ENCODE peak calls at places on chromosomes 3 and 15, in nine cellular contexts. One of them, this sample, is unnamed.

GRCh38 chr3:150300376-150300775 is 107.7 kb upstream of the TSC22D2 start:
- DNase-seq in transverse colon: no peak
- DNase-seq in psoas muscle: no peak
- DNase-seq in neural progenitor cell: no peak
- DNase-seq in ovary: no peak
- DNase-seq in esophagus muscularis mucosa: no peak
- DNase-seq in CD14-positive monocyte: no peak
- DNase-seq in heart left ventricle: no peak
- DNase-seq in foreskin fibroblast: peak; percentile 67
- DNase-seq in this sample: no peak

GRCh38 chr3:168974628-168975403 is 688.7 kb downstream of the MECOM start:
- DNase-seq in transverse colon: no peak
- DNase-seq in psoas muscle: no peak
- DNase-seq in neural progenitor cell: no peak
- DNase-seq in ovary: no peak
- DNase-seq in esophagus muscularis mucosa: no peak
- DNase-seq in CD14-positive monocyte: no peak
- DNase-seq in heart left ventricle: no peak
- DNase-seq in foreskin fibroblast: no peak
- DNase-seq in this sample: no peak

GRCh38 chr3:48418140-48418539 is 11.7 kb downstream of the PLXNB1 start:
- DNase-seq in transverse colon: no peak
- DNase-seq in psoas muscle: peak; percentile 19
- DNase-seq in neural progenitor cell: no peak
- DNase-seq in ovary: no peak
- DNase-seq in esophagus muscularis mucosa: no peak
- DNase-seq in CD14-positive monocyte: no peak
- DNase-seq in heart left ventricle: no peak
- DNase-seq in foreskin fibroblast: no peak
- DNase-seq in this sample: no peak

GRCh38 chr3:15630646-15631350 is 29.3 kb downstream of the BTD start:
- DNase-seq in transverse colon: no peak
- DNase-seq in psoas muscle: no peak
- DNase-seq in neural progenitor cell: no peak
- DNase-seq in ovary: no peak
- DNase-seq in esophagus muscularis mucosa: no peak
- DNase-seq in CD14-positive monocyte: no peak
- DNase-seq in heart left ventricle: no peak
- DNase-seq in foreskin fibroblast: peak; percentile 87
- DNase-seq in this sample: no peak

GRCh38 chr3:89586256-89586655 is 478.8 kb downstream of the EPHA3 start:
- DNase-seq in transverse colon: no peak
- DNase-seq in psoas muscle: no peak
- DNase-seq in neural progenitor cell: no peak
- DNase-seq in ovary: no peak
- DNase-seq in esophagus muscularis mucosa: no peak
- DNase-seq in CD14-positive monocyte: no peak
- DNase-seq in heart left ventricle: no peak
- DNase-seq in foreskin fibroblast: peak; percentile 16
- DNase-seq in this sample: no peak

GRCh38 chr15:92906563-92907081 is 6.5 kb downstream of the CHD2 start:
- DNase-seq in transverse colon: no peak
- DNase-seq in psoas muscle: no peak
- DNase-seq in neural progenitor cell: no peak
- DNase-seq in ovary: no peak
- DNase-seq in esophagus muscularis mucosa: no peak
- DNase-seq in CD14-positive monocyte: no peak
- DNase-seq in heart left ventricle: no peak
- DNase-seq in foreskin fibroblast: peak; percentile 41
- DNase-seq in this sample: no peak

GRCh38 chr3:188187055-188187454 is 33.1 kb downstream of the LPP start:
- DNase-seq in transverse colon: no peak
- DNase-seq in psoas muscle: no peak
- DNase-seq in neural progenitor cell: no peak
- DNase-seq in ovary: no peak
- DNase-seq in esophagus muscularis mucosa: no peak
- DNase-seq in CD14-positive monocyte: peak; percentile 54
- DNase-seq in heart left ventricle: no peak
- DNase-seq in foreskin fibroblast: no peak
- DNase-seq in this sample: no peak

GRCh38 chr3:62149962-62150361 is 223.4 kb downstream of the FEZF2 start:
- DNase-seq in transverse colon: no peak
- DNase-seq in psoas muscle: peak; percentile 79
- DNase-seq in neural progenitor cell: no peak
- DNase-seq in ovary: no peak
- DNase-seq in esophagus muscularis mucosa: no peak
- DNase-seq in CD14-positive monocyte: no peak
- DNase-seq in heart left ventricle: no peak
- DNase-seq in foreskin fibroblast: peak; percentile 88
- DNase-seq in this sample: no peak

GRCh38 chr3:14663396-14663795 is 11.5 kb upstream of the C3orf20 start:
- DNase-seq in transverse colon: no peak
- DNase-seq in psoas muscle: no peak
- DNase-seq in neural progenitor cell: no peak
- DNase-seq in ovary: no peak
- DNase-seq in esophagus muscularis mucosa: no peak
- DNase-seq in CD14-positive monocyte: no peak
- DNase-seq in heart left ventricle: no peak
- DNase-seq in foreskin fibroblast: no peak
- DNase-seq in this sample: no peak

GRCh38 chr3:16866447-16867025 is 18.2 kb upstream of the PLCL2 start:
- DNase-seq in transverse colon: no peak
- DNase-seq in psoas muscle: no peak
- DNase-seq in neural progenitor cell: no peak
- DNase-seq in ovary: no peak
- DNase-seq in esophagus muscularis mucosa: no peak
- DNase-seq in CD14-positive monocyte: no peak
- DNase-seq in heart left ventricle: no peak
- DNase-seq in foreskin fibroblast: peak; percentile 35
- DNase-seq in this sample: no peak

GRCh38 chr3:7410782-7411181 is 549.9 kb downstream of the GRM7 start:
- DNase-seq in transverse colon: no peak
- DNase-seq in psoas muscle: no peak
- DNase-seq in neural progenitor cell: no peak
- DNase-seq in ovary: no peak
- DNase-seq in esophagus muscularis mucosa: no peak
- DNase-seq in CD14-positive monocyte: no peak
- DNase-seq in heart left ventricle: no peak
- DNase-seq in foreskin fibroblast: no peak
- DNase-seq in this sample: no peak

GRCh38 chr3:177676947-177677587 is 479.8 kb upstream of the TBL1XR1 start:
- DNase-seq in transverse colon: peak; percentile 14
- DNase-seq in psoas muscle: no peak
- DNase-seq in neural progenitor cell: peak; percentile 17
- DNase-seq in ovary: no peak
- DNase-seq in esophagus muscularis mucosa: no peak
- DNase-seq in CD14-positive monocyte: no peak
- DNase-seq in heart left ventricle: no peak
- DNase-seq in foreskin fibroblast: no peak
- DNase-seq in this sample: no peak

GRCh38 chr3:145681132-145681531 is 479.9 kb downstream of the PLOD2 start:
- DNase-seq in transverse colon: no peak
- DNase-seq in psoas muscle: no peak
- DNase-seq in neural progenitor cell: no peak
- DNase-seq in ovary: no peak
- DNase-seq in esophagus muscularis mucosa: no peak
- DNase-seq in CD14-positive monocyte: no peak
- DNase-seq in heart left ventricle: no peak
- DNase-seq in foreskin fibroblast: no peak
- DNase-seq in this sample: no peak

GRCh38 chr15:78055923-78056713 is 21.4 kb downstream of the TBC1D2B start:
- DNase-seq in transverse colon: peak; percentile 66
- DNase-seq in psoas muscle: no peak
- DNase-seq in neural progenitor cell: peak; percentile 65
- DNase-seq in ovary: no peak
- DNase-seq in esophagus muscularis mucosa: no peak
- DNase-seq in CD14-positive monocyte: no peak
- DNase-seq in heart left ventricle: peak; percentile 35
- DNase-seq in foreskin fibroblast: peak; percentile 72
- DNase-seq in this sample: no peak

GRCh38 chr3:88000853-88001252 is 58.0 kb downstream of the CGGBP1 start:
- DNase-seq in transverse colon: peak; percentile 11
- DNase-seq in psoas muscle: no peak
- DNase-seq in neural progenitor cell: peak; percentile 66
- DNase-seq in ovary: no peak
- DNase-seq in esophagus muscularis mucosa: no peak
- DNase-seq in CD14-positive monocyte: no peak
- DNase-seq in heart left ventricle: no peak
- DNase-seq in foreskin fibroblast: peak; percentile 26
- DNase-seq in this sample: peak; percentile 12

GRCh38 chr3:172201990-172202318 is 162.6 kb downstream of the FNDC3B start:
- DNase-seq in transverse colon: no peak
- DNase-seq in psoas muscle: no peak
- DNase-seq in neural progenitor cell: no peak
- DNase-seq in ovary: no peak
- DNase-seq in esophagus muscularis mucosa: no peak
- DNase-seq in CD14-positive monocyte: no peak
- DNase-seq in heart left ventricle: no peak
- DNase-seq in foreskin fibroblast: peak; percentile 88
- DNase-seq in this sample: no peak

GRCh38 chr3:38117163-38117716 is 19.7 kb downstream of the ACAA1 start:
- DNase-seq in transverse colon: peak; percentile 26
- DNase-seq in psoas muscle: no peak
- DNase-seq in neural progenitor cell: no peak
- DNase-seq in ovary: no peak
- DNase-seq in esophagus muscularis mucosa: no peak
- DNase-seq in CD14-positive monocyte: no peak
- DNase-seq in heart left ventricle: no peak
- DNase-seq in foreskin fibroblast: peak; percentile 52
- DNase-seq in this sample: no peak

GRCh38 chr3:159796744-159797143 is 191.9 kb upstream of the IL12A start:
- DNase-seq in transverse colon: no peak
- DNase-seq in psoas muscle: no peak
- DNase-seq in neural progenitor cell: no peak
- DNase-seq in ovary: no peak
- DNase-seq in esophagus muscularis mucosa: no peak
- DNase-seq in CD14-positive monocyte: no peak
- DNase-seq in heart left ventricle: no peak
- DNase-seq in foreskin fibroblast: peak; percentile 37
- DNase-seq in this sample: no peak

GRCh38 chr3:32556332-32556731 is 14.3 kb downstream of the DYNC1LI1 start:
- DNase-seq in transverse colon: no peak
- DNase-seq in psoas muscle: no peak
- DNase-seq in neural progenitor cell: no peak
- DNase-seq in ovary: no peak
- DNase-seq in esophagus muscularis mucosa: no peak
- DNase-seq in CD14-positive monocyte: no peak
- DNase-seq in heart left ventricle: no peak
- DNase-seq in foreskin fibroblast: no peak
- DNase-seq in this sample: no peak

DNA sequence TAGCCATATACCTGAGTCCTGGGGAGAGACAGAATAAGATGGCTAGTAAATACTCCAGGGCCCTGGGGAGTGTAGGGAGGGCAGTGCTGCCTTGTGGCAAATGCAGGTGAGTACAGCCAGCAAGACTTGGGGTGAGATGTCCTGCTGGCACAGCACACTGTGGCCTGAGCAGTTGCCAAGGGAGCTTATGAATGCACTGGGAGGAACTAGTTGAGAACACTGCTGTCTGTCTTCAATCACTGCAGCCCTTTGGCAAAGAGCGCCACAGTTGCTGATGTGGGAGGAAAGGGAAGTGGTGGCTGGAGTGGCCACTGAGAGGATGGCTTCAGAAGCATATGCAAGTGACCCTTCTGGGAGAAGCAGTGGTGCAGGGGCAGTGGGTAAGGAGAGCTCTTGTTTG is 264.6 kb downstream of the RORA start:
- DNase-seq in transverse colon: no peak
- DNase-seq in psoas muscle: peak; percentile 90
- DNase-seq in neural progenitor cell: no peak
- DNase-seq in ovary: no peak
- DNase-seq in esophagus muscularis mucosa: peak; percentile 77
- DNase-seq in CD14-positive monocyte: no peak
- DNase-seq in heart left ventricle: no peak
- DNase-seq in foreskin fibroblast: peak; percentile 23
- DNase-seq in this sample: no peak
- TF ChIP-seq CTCF in transverse colon: no peak
- TF ChIP-seq CTCF in psoas muscle: peak; percentile 34
- TF ChIP-seq CTCF in neural progenitor cell: no peak
- TF ChIP-seq CTCF in ovary: no peak
- TF ChIP-seq CTCF in esophagus muscularis mucosa: no peak
- TF ChIP-seq CTCF in CD14-positive monocyte: no peak
- TF ChIP-seq CTCF in heart left ventricle: no peak
- TF ChIP-seq CTCF in foreskin fibroblast: no peak
- TF ChIP-seq CTCF in this sample: no peak

GRCh38 chr3:28348637-28349396 is at the start of the genes AZI2 and ZCWPW2:
- DNase-seq in transverse colon: peak; percentile 97
- DNase-seq in psoas muscle: peak; percentile 98
- DNase-seq in neural progenitor cell: peak; percentile 97
- DNase-seq in ovary: peak; percentile 98
- DNase-seq in esophagus muscularis mucosa: peak; percentile 97
- DNase-seq in CD14-positive monocyte: peak; percentile 91
- DNase-seq in heart left ventricle: peak; percentile 96
- DNase-seq in foreskin fibroblast: peak; percentile 98
- DNase-seq in this sample: peak; percentile 88
- TF ChIP-seq CTCF in transverse colon: peak; percentile 29
- TF ChIP-seq CTCF in psoas muscle: peak; percentile 11
- TF ChIP-seq CTCF in neural progenitor cell: peak; percentile 35
- TF ChIP-seq CTCF in ovary: no peak
- TF ChIP-seq CTCF in esophagus muscularis mucosa: no peak
- TF ChIP-seq CTCF in CD14-positive monocyte: no peak
- TF ChIP-seq CTCF in heart left ventricle: no peak
- TF ChIP-seq CTCF in foreskin fibroblast: peak; percentile 14
- TF ChIP-seq CTCF in this sample: peak; percentile 41

GRCh38 chr15:99343836-99344551 is 92.7 kb downstream of the LRRC28 start:
- DNase-seq in transverse colon: peak; percentile 15
- DNase-seq in psoas muscle: peak; percentile 51
- DNase-seq in neural progenitor cell: peak; percentile 54
- DNase-seq in ovary: peak; percentile 43
- DNase-seq in esophagus muscularis mucosa: no peak
- DNase-seq in CD14-positive monocyte: no peak
- DNase-seq in heart left ventricle: peak; percentile 52
- DNase-seq in foreskin fibroblast: no peak
- DNase-seq in this sample: no peak
- TF ChIP-seq CTCF in transverse colon: peak; percentile 34
- TF ChIP-seq CTCF in psoas muscle: peak; percentile 36
- TF ChIP-seq CTCF in neural progenitor cell: peak; percentile 60
- TF ChIP-seq CTCF in ovary: peak; percentile 9
- TF ChIP-seq CTCF in esophagus muscularis mucosa: peak; percentile 44
- TF ChIP-seq CTCF in CD14-positive monocyte: no peak
- TF ChIP-seq CTCF in heart left ventricle: peak; percentile 33
- TF ChIP-seq CTCF in foreskin fibroblast: no peak
- TF ChIP-seq CTCF in this sample: peak; percentile 44

DNA sequence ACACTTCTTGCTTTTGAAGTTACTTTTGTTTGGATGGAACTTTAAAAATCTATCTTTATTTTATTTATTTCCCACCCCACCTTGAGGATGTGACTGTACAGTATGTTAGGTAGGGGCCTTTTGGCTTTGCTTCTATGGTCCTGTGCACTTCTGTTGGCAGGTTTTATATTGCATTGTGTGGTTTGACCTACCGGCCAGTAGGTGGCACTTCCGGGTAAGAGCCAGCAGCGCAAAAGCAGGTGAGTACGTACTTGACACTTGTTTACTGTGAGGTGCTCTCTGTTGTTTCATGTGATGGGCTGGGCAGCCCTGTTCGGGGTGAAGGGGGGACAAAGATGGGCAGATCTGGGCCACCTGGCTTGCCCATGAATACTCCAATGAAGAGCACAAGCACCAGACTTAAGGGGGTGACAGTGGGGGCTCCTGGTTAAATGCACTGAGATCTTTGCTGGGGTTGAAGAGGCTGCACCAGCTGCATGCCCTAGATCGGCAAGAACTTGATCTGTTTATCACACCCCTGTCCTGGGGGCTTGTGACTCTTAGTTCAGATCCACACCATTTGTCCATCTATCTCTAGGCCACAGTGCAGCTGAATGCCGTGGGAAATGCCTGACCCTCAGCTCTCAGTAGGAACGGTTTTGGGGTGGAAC is 131.6 kb downstream of the NLGN1 start:
- DNase-seq in transverse colon: no peak
- DNase-seq in psoas muscle: no peak
- DNase-seq in neural progenitor cell: peak; percentile 67
- DNase-seq in ovary: no peak
- DNase-seq in esophagus muscularis mucosa: no peak
- DNase-seq in CD14-positive monocyte: no peak
- DNase-seq in heart left ventricle: no peak
- DNase-seq in foreskin fibroblast: peak; percentile 6
- DNase-seq in this sample: no peak
- TF ChIP-seq CTCF in transverse colon: peak; percentile 38
- TF ChIP-seq CTCF in psoas muscle: no peak
- TF ChIP-seq CTCF in neural progenitor cell: peak; percentile 78
- TF ChIP-seq CTCF in ovary: no peak
- TF ChIP-seq CTCF in esophagus muscularis mucosa: no peak
- TF ChIP-seq CTCF in CD14-positive monocyte: no peak
- TF ChIP-seq CTCF in heart left ventricle: no peak
- TF ChIP-seq CTCF in foreskin fibroblast: no peak
- TF ChIP-seq CTCF in this sample: peak; percentile 68